ENCODE peak calls at places on chromosomes 13 and 19, in eight cellular contexts. One of them, this sample, is unnamed.
A peak's percentile ranks its signal among the peaks of the same experiment; 100 is the strongest.

GRCh38 chr19:51663650-51664049 is 17.0 kb upstream of the SIGLEC14 start:
- DNase-seq in activated CD4-positive, alpha-beta T cell treated with anti-CD3 and anti-CD28 coated beads, Interleukin-2, amount 10 ng/mL, durations not matched to agents 24 days and 14 days: no peak
- DNase-seq in activated T-cell treated with anti-CD3 and anti-CD28 coated beads, Interleukin-2, amount 50 U/mL, for 72 hours: no peak
- DNase-seq in SHP77: no peak
- DNase-seq in activated CD4-positive, CD25-positive, alpha-beta regulatory T cell treated with anti-CD3 and anti-CD28 coated beads, Interleukin-2, amount 50 U/mL, for 16 hours: no peak
- DNase-seq in A549: no peak
- DNase-seq in stimulated activated CD4-positive, alpha-beta T cell treated with anti-CD3 and anti-CD28 coated beads, Interleukin-4, amount 100 ng/mL, for 24 hours: no peak
- DNase-seq in IMR-90: no peak
- DNase-seq in this sample: no peak

GRCh38 chr13:57637515-57637914 is 6.0 kb downstream of the PCDH17 start:
- DNase-seq in activated CD4-positive, alpha-beta T cell treated with anti-CD3 and anti-CD28 coated beads, Interleukin-2, amount 10 ng/mL, durations not matched to agents 24 days and 14 days: no peak
- DNase-seq in activated T-cell treated with anti-CD3 and anti-CD28 coated beads, Interleukin-2, amount 50 U/mL, for 72 hours: no peak
- DNase-seq in SHP77: no peak
- DNase-seq in activated CD4-positive, CD25-positive, alpha-beta regulatory T cell treated with anti-CD3 and anti-CD28 coated beads, Interleukin-2, amount 50 U/mL, for 16 hours: no peak
- DNase-seq in A549: no peak
- DNase-seq in stimulated activated CD4-positive, alpha-beta T cell treated with anti-CD3 and anti-CD28 coated beads, Interleukin-4, amount 100 ng/mL, for 24 hours: no peak
- DNase-seq in IMR-90: no peak
- DNase-seq in this sample: no peak

GRCh38 chr13:97559030-97559429 is 125.1 kb downstream of the RAP2A start:
- DNase-seq in activated CD4-positive, alpha-beta T cell treated with anti-CD3 and anti-CD28 coated beads, Interleukin-2, amount 10 ng/mL, durations not matched to agents 24 days and 14 days: no peak
- DNase-seq in activated T-cell treated with anti-CD3 and anti-CD28 coated beads, Interleukin-2, amount 50 U/mL, for 72 hours: no peak
- DNase-seq in SHP77: no peak
- DNase-seq in activated CD4-positive, CD25-positive, alpha-beta regulatory T cell treated with anti-CD3 and anti-CD28 coated beads, Interleukin-2, amount 50 U/mL, for 16 hours: no peak
- DNase-seq in A549: no peak
- DNase-seq in stimulated activated CD4-positive, alpha-beta T cell treated with anti-CD3 and anti-CD28 coated beads, Interleukin-4, amount 100 ng/mL, for 24 hours: no peak
- DNase-seq in IMR-90: no peak
- DNase-seq in this sample: no peak

GRCh38 chr19:10069046-10069445 is 17.1 kb upstream of the SHFL start:
- DNase-seq in activated CD4-positive, alpha-beta T cell treated with anti-CD3 and anti-CD28 coated beads, Interleukin-2, amount 10 ng/mL, durations not matched to agents 24 days and 14 days: no peak
- DNase-seq in activated T-cell treated with anti-CD3 and anti-CD28 coated beads, Interleukin-2, amount 50 U/mL, for 72 hours: no peak
- DNase-seq in SHP77: no peak
- DNase-seq in activated CD4-positive, CD25-positive, alpha-beta regulatory T cell treated with anti-CD3 and anti-CD28 coated beads, Interleukin-2, amount 50 U/mL, for 16 hours: no peak
- DNase-seq in A549: no peak
- DNase-seq in stimulated activated CD4-positive, alpha-beta T cell treated with anti-CD3 and anti-CD28 coated beads, Interleukin-4, amount 100 ng/mL, for 24 hours: no peak
- DNase-seq in IMR-90: peak; percentile 10
- DNase-seq in this sample: no peak

GRCh38 chr19:14366529-14366928 is 14.7 kb upstream of the ADGRE5 start:
- DNase-seq in activated CD4-positive, alpha-beta T cell treated with anti-CD3 and anti-CD28 coated beads, Interleukin-2, amount 10 ng/mL, durations not matched to agents 24 days and 14 days: peak; percentile 97
- DNase-seq in activated T-cell treated with anti-CD3 and anti-CD28 coated beads, Interleukin-2, amount 50 U/mL, for 72 hours: peak; percentile 90
- DNase-seq in SHP77: peak; percentile 61
- DNase-seq in activated CD4-positive, CD25-positive, alpha-beta regulatory T cell treated with anti-CD3 and anti-CD28 coated beads, Interleukin-2, amount 50 U/mL, for 16 hours: peak; percentile 75
- DNase-seq in A549: peak; percentile 84
- DNase-seq in stimulated activated CD4-positive, alpha-beta T cell treated with anti-CD3 and anti-CD28 coated beads, Interleukin-4, amount 100 ng/mL, for 24 hours: peak; percentile 88
- DNase-seq in IMR-90: peak; percentile 68
- DNase-seq in this sample: peak; percentile 83

GRCh38 chr19:15210323-15210774 is 9.6 kb upstream of the NOTCH3 start:
- DNase-seq in activated CD4-positive, alpha-beta T cell treated with anti-CD3 and anti-CD28 coated beads, Interleukin-2, amount 10 ng/mL, durations not matched to agents 24 days and 14 days: no peak
- DNase-seq in activated T-cell treated with anti-CD3 and anti-CD28 coated beads, Interleukin-2, amount 50 U/mL, for 72 hours: no peak
- DNase-seq in SHP77: no peak
- DNase-seq in activated CD4-positive, CD25-positive, alpha-beta regulatory T cell treated with anti-CD3 and anti-CD28 coated beads, Interleukin-2, amount 50 U/mL, for 16 hours: no peak
- DNase-seq in A549: peak; percentile 91
- DNase-seq in stimulated activated CD4-positive, alpha-beta T cell treated with anti-CD3 and anti-CD28 coated beads, Interleukin-4, amount 100 ng/mL, for 24 hours: no peak
- DNase-seq in IMR-90: peak; percentile 59
- DNase-seq in this sample: peak; percentile 90

GRCh38 chr13:80877209-80877943 is 536.5 kb upstream of the SPRY2 start:
- DNase-seq in activated CD4-positive, alpha-beta T cell treated with anti-CD3 and anti-CD28 coated beads, Interleukin-2, amount 10 ng/mL, durations not matched to agents 24 days and 14 days: no peak
- DNase-seq in activated T-cell treated with anti-CD3 and anti-CD28 coated beads, Interleukin-2, amount 50 U/mL, for 72 hours: no peak
- DNase-seq in SHP77: no peak
- DNase-seq in activated CD4-positive, CD25-positive, alpha-beta regulatory T cell treated with anti-CD3 and anti-CD28 coated beads, Interleukin-2, amount 50 U/mL, for 16 hours: no peak
- DNase-seq in A549: no peak
- DNase-seq in stimulated activated CD4-positive, alpha-beta T cell treated with anti-CD3 and anti-CD28 coated beads, Interleukin-4, amount 100 ng/mL, for 24 hours: no peak
- DNase-seq in IMR-90: no peak
- DNase-seq in this sample: no peak

GRCh38 chr13:109301711-109302110 is 484.7 kb downstream of the IRS2 start:
- DNase-seq in activated CD4-positive, alpha-beta T cell treated with anti-CD3 and anti-CD28 coated beads, Interleukin-2, amount 10 ng/mL, durations not matched to agents 24 days and 14 days: no peak
- DNase-seq in activated T-cell treated with anti-CD3 and anti-CD28 coated beads, Interleukin-2, amount 50 U/mL, for 72 hours: no peak
- DNase-seq in SHP77: no peak
- DNase-seq in activated CD4-positive, CD25-positive, alpha-beta regulatory T cell treated with anti-CD3 and anti-CD28 coated beads, Interleukin-2, amount 50 U/mL, for 16 hours: no peak
- DNase-seq in A549: no peak
- DNase-seq in stimulated activated CD4-positive, alpha-beta T cell treated with anti-CD3 and anti-CD28 coated beads, Interleukin-4, amount 100 ng/mL, for 24 hours: no peak
- DNase-seq in IMR-90: no peak
- DNase-seq in this sample: no peak

GRCh38 chr13:74017301-74018092 is 116.7 kb downstream of the KLF12 start:
- DNase-seq in activated CD4-positive, alpha-beta T cell treated with anti-CD3 and anti-CD28 coated beads, Interleukin-2, amount 10 ng/mL, durations not matched to agents 24 days and 14 days: no peak
- DNase-seq in activated T-cell treated with anti-CD3 and anti-CD28 coated beads, Interleukin-2, amount 50 U/mL, for 72 hours: no peak
- DNase-seq in SHP77: no peak
- DNase-seq in activated CD4-positive, CD25-positive, alpha-beta regulatory T cell treated with anti-CD3 and anti-CD28 coated beads, Interleukin-2, amount 50 U/mL, for 16 hours: no peak
- DNase-seq in A549: no peak
- DNase-seq in stimulated activated CD4-positive, alpha-beta T cell treated with anti-CD3 and anti-CD28 coated beads, Interleukin-4, amount 100 ng/mL, for 24 hours: no peak
- DNase-seq in IMR-90: no peak
- DNase-seq in this sample: no peak

GRCh38 chr19:17127671-17128070 is 52.1 kb downstream of the MYO9B start:
- DNase-seq in activated CD4-positive, alpha-beta T cell treated with anti-CD3 and anti-CD28 coated beads, Interleukin-2, amount 10 ng/mL, durations not matched to agents 24 days and 14 days: no peak
- DNase-seq in activated T-cell treated with anti-CD3 and anti-CD28 coated beads, Interleukin-2, amount 50 U/mL, for 72 hours: no peak
- DNase-seq in SHP77: no peak
- DNase-seq in activated CD4-positive, CD25-positive, alpha-beta regulatory T cell treated with anti-CD3 and anti-CD28 coated beads, Interleukin-2, amount 50 U/mL, for 16 hours: no peak
- DNase-seq in A549: no peak
- DNase-seq in stimulated activated CD4-positive, alpha-beta T cell treated with anti-CD3 and anti-CD28 coated beads, Interleukin-4, amount 100 ng/mL, for 24 hours: no peak
- DNase-seq in IMR-90: no peak
- DNase-seq in this sample: no peak

GRCh38 chr13:32237681-32238080 is 77.5 kb downstream of the ZAR1L start:
- DNase-seq in activated CD4-positive, alpha-beta T cell treated with anti-CD3 and anti-CD28 coated beads, Interleukin-2, amount 10 ng/mL, durations not matched to agents 24 days and 14 days: no peak
- DNase-seq in activated T-cell treated with anti-CD3 and anti-CD28 coated beads, Interleukin-2, amount 50 U/mL, for 72 hours: no peak
- DNase-seq in SHP77: no peak
- DNase-seq in activated CD4-positive, CD25-positive, alpha-beta regulatory T cell treated with anti-CD3 and anti-CD28 coated beads, Interleukin-2, amount 50 U/mL, for 16 hours: no peak
- DNase-seq in A549: no peak
- DNase-seq in stimulated activated CD4-positive, alpha-beta T cell treated with anti-CD3 and anti-CD28 coated beads, Interleukin-4, amount 100 ng/mL, for 24 hours: no peak
- DNase-seq in IMR-90: no peak
- DNase-seq in this sample: no peak

GRCh38 chr19:49790866-49791265 is 22.2 kb downstream of the FUZ start:
- DNase-seq in activated CD4-positive, alpha-beta T cell treated with anti-CD3 and anti-CD28 coated beads, Interleukin-2, amount 10 ng/mL, durations not matched to agents 24 days and 14 days: no peak
- DNase-seq in activated T-cell treated with anti-CD3 and anti-CD28 coated beads, Interleukin-2, amount 50 U/mL, for 72 hours: no peak
- DNase-seq in SHP77: no peak
- DNase-seq in activated CD4-positive, CD25-positive, alpha-beta regulatory T cell treated with anti-CD3 and anti-CD28 coated beads, Interleukin-2, amount 50 U/mL, for 16 hours: no peak
- DNase-seq in A549: no peak
- DNase-seq in stimulated activated CD4-positive, alpha-beta T cell treated with anti-CD3 and anti-CD28 coated beads, Interleukin-4, amount 100 ng/mL, for 24 hours: no peak
- DNase-seq in IMR-90: peak; percentile 11
- DNase-seq in this sample: no peak

GRCh38 chr19:16587031-16588023 is 15.1 kb upstream of the SLC35E1 start:
- DNase-seq in activated CD4-positive, alpha-beta T cell treated with anti-CD3 and anti-CD28 coated beads, Interleukin-2, amount 10 ng/mL, durations not matched to agents 24 days and 14 days: peak; percentile 86
- DNase-seq in activated T-cell treated with anti-CD3 and anti-CD28 coated beads, Interleukin-2, amount 50 U/mL, for 72 hours: peak; percentile 69
- DNase-seq in SHP77: no peak
- DNase-seq in activated CD4-positive, CD25-positive, alpha-beta regulatory T cell treated with anti-CD3 and anti-CD28 coated beads, Interleukin-2, amount 50 U/mL, for 16 hours: peak; percentile 27
- DNase-seq in A549: no peak
- DNase-seq in stimulated activated CD4-positive, alpha-beta T cell treated with anti-CD3 and anti-CD28 coated beads, Interleukin-4, amount 100 ng/mL, for 24 hours: peak; percentile 64
- DNase-seq in IMR-90: peak; percentile 67
- DNase-seq in this sample: peak; percentile 78

GRCh38 chr19:406999-407491 is 1.9 kb downstream of the C2CD4C start:
- DNase-seq in activated CD4-positive, alpha-beta T cell treated with anti-CD3 and anti-CD28 coated beads, Interleukin-2, amount 10 ng/mL, durations not matched to agents 24 days and 14 days: no peak
- DNase-seq in activated T-cell treated with anti-CD3 and anti-CD28 coated beads, Interleukin-2, amount 50 U/mL, for 72 hours: no peak
- DNase-seq in SHP77: no peak
- DNase-seq in activated CD4-positive, CD25-positive, alpha-beta regulatory T cell treated with anti-CD3 and anti-CD28 coated beads, Interleukin-2, amount 50 U/mL, for 16 hours: no peak
- DNase-seq in A549: no peak
- DNase-seq in stimulated activated CD4-positive, alpha-beta T cell treated with anti-CD3 and anti-CD28 coated beads, Interleukin-4, amount 100 ng/mL, for 24 hours: no peak
- DNase-seq in IMR-90: no peak
- DNase-seq in this sample: peak; percentile 26

GRCh38 chr19:2012941-2013682 is 2.4 kb downstream of the BTBD2 start:
- DNase-seq in activated CD4-positive, alpha-beta T cell treated with anti-CD3 and anti-CD28 coated beads, Interleukin-2, amount 10 ng/mL, durations not matched to agents 24 days and 14 days: no peak
- DNase-seq in activated T-cell treated with anti-CD3 and anti-CD28 coated beads, Interleukin-2, amount 50 U/mL, for 72 hours: no peak
- DNase-seq in SHP77: no peak
- DNase-seq in activated CD4-positive, CD25-positive, alpha-beta regulatory T cell treated with anti-CD3 and anti-CD28 coated beads, Interleukin-2, amount 50 U/mL, for 16 hours: no peak
- DNase-seq in A549: no peak
- DNase-seq in stimulated activated CD4-positive, alpha-beta T cell treated with anti-CD3 and anti-CD28 coated beads, Interleukin-4, amount 100 ng/mL, for 24 hours: no peak
- DNase-seq in IMR-90: no peak
- DNase-seq in this sample: no peak

GRCh38 chr13:32527151-32527550 is 11.4 kb downstream of the N4BP2L2 start:
- DNase-seq in activated CD4-positive, alpha-beta T cell treated with anti-CD3 and anti-CD28 coated beads, Interleukin-2, amount 10 ng/mL, durations not matched to agents 24 days and 14 days: no peak
- DNase-seq in activated T-cell treated with anti-CD3 and anti-CD28 coated beads, Interleukin-2, amount 50 U/mL, for 72 hours: no peak
- DNase-seq in SHP77: no peak
- DNase-seq in activated CD4-positive, CD25-positive, alpha-beta regulatory T cell treated with anti-CD3 and anti-CD28 coated beads, Interleukin-2, amount 50 U/mL, for 16 hours: no peak
- DNase-seq in A549: no peak
- DNase-seq in stimulated activated CD4-positive, alpha-beta T cell treated with anti-CD3 and anti-CD28 coated beads, Interleukin-4, amount 100 ng/mL, for 24 hours: no peak
- DNase-seq in IMR-90: no peak
- DNase-seq in this sample: no peak

GRCh38 chr13:109355129-109355528 is 431.3 kb downstream of the IRS2 start:
- DNase-seq in activated CD4-positive, alpha-beta T cell treated with anti-CD3 and anti-CD28 coated beads, Interleukin-2, amount 10 ng/mL, durations not matched to agents 24 days and 14 days: no peak
- DNase-seq in activated T-cell treated with anti-CD3 and anti-CD28 coated beads, Interleukin-2, amount 50 U/mL, for 72 hours: no peak
- DNase-seq in SHP77: no peak
- DNase-seq in activated CD4-positive, CD25-positive, alpha-beta regulatory T cell treated with anti-CD3 and anti-CD28 coated beads, Interleukin-2, amount 50 U/mL, for 16 hours: no peak
- DNase-seq in A549: no peak
- DNase-seq in stimulated activated CD4-positive, alpha-beta T cell treated with anti-CD3 and anti-CD28 coated beads, Interleukin-4, amount 100 ng/mL, for 24 hours: no peak
- DNase-seq in IMR-90: no peak
- DNase-seq in this sample: no peak

GRCh38 chr13:110006304-110006703 is 219.9 kb upstream of the IRS2 start:
- DNase-seq in activated CD4-positive, alpha-beta T cell treated with anti-CD3 and anti-CD28 coated beads, Interleukin-2, amount 10 ng/mL, durations not matched to agents 24 days and 14 days: no peak
- DNase-seq in activated T-cell treated with anti-CD3 and anti-CD28 coated beads, Interleukin-2, amount 50 U/mL, for 72 hours: no peak
- DNase-seq in SHP77: peak; percentile 41
- DNase-seq in activated CD4-positive, CD25-positive, alpha-beta regulatory T cell treated with anti-CD3 and anti-CD28 coated beads, Interleukin-2, amount 50 U/mL, for 16 hours: no peak
- DNase-seq in A549: peak; percentile 27
- DNase-seq in stimulated activated CD4-positive, alpha-beta T cell treated with anti-CD3 and anti-CD28 coated beads, Interleukin-4, amount 100 ng/mL, for 24 hours: no peak
- DNase-seq in IMR-90: peak; percentile 32
- DNase-seq in this sample: no peak

GRCh38 chr13:112744306-112745021 is 54.6 kb downstream of the ATP11A start:
- DNase-seq in activated CD4-positive, alpha-beta T cell treated with anti-CD3 and anti-CD28 coated beads, Interleukin-2, amount 10 ng/mL, durations not matched to agents 24 days and 14 days: no peak
- DNase-seq in activated T-cell treated with anti-CD3 and anti-CD28 coated beads, Interleukin-2, amount 50 U/mL, for 72 hours: no peak
- DNase-seq in SHP77: peak; percentile 66
- DNase-seq in activated CD4-positive, CD25-positive, alpha-beta regulatory T cell treated with anti-CD3 and anti-CD28 coated beads, Interleukin-2, amount 50 U/mL, for 16 hours: no peak
- DNase-seq in A549: no peak
- DNase-seq in stimulated activated CD4-positive, alpha-beta T cell treated with anti-CD3 and anti-CD28 coated beads, Interleukin-4, amount 100 ng/mL, for 24 hours: no peak
- DNase-seq in IMR-90: peak; percentile 63
- DNase-seq in this sample: no peak

GRCh38 chr19:23787106-23787505 is 28.4 kb upstream of the ZNF681 start:
- DNase-seq in activated CD4-positive, alpha-beta T cell treated with anti-CD3 and anti-CD28 coated beads, Interleukin-2, amount 10 ng/mL, durations not matched to agents 24 days and 14 days: peak; percentile 37
- DNase-seq in activated T-cell treated with anti-CD3 and anti-CD28 coated beads, Interleukin-2, amount 50 U/mL, for 72 hours: no peak
- DNase-seq in SHP77: no peak
- DNase-seq in activated CD4-positive, CD25-positive, alpha-beta regulatory T cell treated with anti-CD3 and anti-CD28 coated beads, Interleukin-2, amount 50 U/mL, for 16 hours: no peak
- DNase-seq in A549: no peak
- DNase-seq in stimulated activated CD4-positive, alpha-beta T cell treated with anti-CD3 and anti-CD28 coated beads, Interleukin-4, amount 100 ng/mL, for 24 hours: no peak
- DNase-seq in IMR-90: peak; percentile 1
- DNase-seq in this sample: no peak

GRCh38 chr13:64808704-64809103 is 2421.4 kb downstream of the PCDH9 start:
- DNase-seq in activated CD4-positive, alpha-beta T cell treated with anti-CD3 and anti-CD28 coated beads, Interleukin-2, amount 10 ng/mL, durations not matched to agents 24 days and 14 days: no peak
- DNase-seq in activated T-cell treated with anti-CD3 and anti-CD28 coated beads, Interleukin-2, amount 50 U/mL, for 72 hours: no peak
- DNase-seq in SHP77: no peak
- DNase-seq in activated CD4-positive, CD25-positive, alpha-beta regulatory T cell treated with anti-CD3 and anti-CD28 coated beads, Interleukin-2, amount 50 U/mL, for 16 hours: no peak
- DNase-seq in A549: no peak
- DNase-seq in stimulated activated CD4-positive, alpha-beta T cell treated with anti-CD3 and anti-CD28 coated beads, Interleukin-4, amount 100 ng/mL, for 24 hours: no peak
- DNase-seq in IMR-90: no peak
- DNase-seq in this sample: no peak

GRCh38 chr13:43153436-43154082 is 130.2 kb downstream of the DNAJC15 start:
- DNase-seq in activated CD4-positive, alpha-beta T cell treated with anti-CD3 and anti-CD28 coated beads, Interleukin-2, amount 10 ng/mL, durations not matched to agents 24 days and 14 days: no peak
- DNase-seq in activated T-cell treated with anti-CD3 and anti-CD28 coated beads, Interleukin-2, amount 50 U/mL, for 72 hours: no peak
- DNase-seq in SHP77: no peak
- DNase-seq in activated CD4-positive, CD25-positive, alpha-beta regulatory T cell treated with anti-CD3 and anti-CD28 coated beads, Interleukin-2, amount 50 U/mL, for 16 hours: no peak
- DNase-seq in A549: peak; percentile 41
- DNase-seq in stimulated activated CD4-positive, alpha-beta T cell treated with anti-CD3 and anti-CD28 coated beads, Interleukin-4, amount 100 ng/mL, for 24 hours: no peak
- DNase-seq in IMR-90: peak; percentile 44
- DNase-seq in this sample: no peak

GRCh38 chr13:48303331-48304131 is at the start of gene RB1:
- DNase-seq in activated CD4-positive, alpha-beta T cell treated with anti-CD3 and anti-CD28 coated beads, Interleukin-2, amount 10 ng/mL, durations not matched to agents 24 days and 14 days: peak; percentile 97
- DNase-seq in activated T-cell treated with anti-CD3 and anti-CD28 coated beads, Interleukin-2, amount 50 U/mL, for 72 hours: peak; percentile 92
- DNase-seq in SHP77: peak; percentile 85
- DNase-seq in activated CD4-positive, CD25-positive, alpha-beta regulatory T cell treated with anti-CD3 and anti-CD28 coated beads, Interleukin-2, amount 50 U/mL, for 16 hours: peak; percentile 80
- DNase-seq in A549: peak; percentile 88
- DNase-seq in stimulated activated CD4-positive, alpha-beta T cell treated with anti-CD3 and anti-CD28 coated beads, Interleukin-4, amount 100 ng/mL, for 24 hours: peak; percentile 90
- DNase-seq in IMR-90: peak; percentile 87
- DNase-seq in this sample: peak; percentile 95

This sample was measured in aorta.